ENCODE peak calls at places on chromosomes 7 and 10, in five cellular contexts. P is neural progenitor cell, M is uterus, J is testis, L is SK-N-SH. Q is an unnamed sample. For H3K4me1, the result is how much of the 10 kb centered on the place peaks cover.

GRCh38 chr10:110212119-110213006 is 5.0 kb downstream of the MXI1 start:
- DNase-seq in P (no peak), M (no peak), J (peak), L (no peak), Q (no peak)

GRCh38 chr10:24310104-24310503 is 101.2 kb downstream of the KIAA1217 start:
- DNase-seq in P (no peak), M (no peak), J (no peak), L (no peak), Q (no peak)

GRCh38 chr10:33229944-33230267 is 104.6 kb downstream of the NRP1 start:
- DNase-seq in P (no peak), M (no peak), J (no peak), L (no peak), Q (no peak)

GRCh38 chr10:98460837-98461499 is 14.2 kb upstream of the HPS1 start:
- DNase-seq in P (no peak), M (peak), J (peak), L (peak), Q (peak)

GRCh38 chr10:31707578-31708411 is 220.8 kb downstream of the ARHGAP12 start:
- DNase-seq in P (peak), M (peak), J (peak), L (no peak), Q (no peak)

GRCh38 chr7:78780560-78780959 is 672.9 kb downstream of the MAGI2 start:
- DNase-seq in P (no peak), M (no peak), J (no peak), L (no peak), Q (no peak)

GRCh38 chr7:74185636-74186035 is 11.5 kb downstream of the EIF4H start:
- DNase-seq in P (no peak), M (no peak), J (no peak), L (no peak), Q (no peak)

GRCh38 chr10:99993994-99994689 is 15.6 kb downstream of the DNMBP start:
- DNase-seq in P (no peak), M (no peak), J (peak), L (no peak), Q (no peak)

GRCh38 chr10:7625836-7626235 is 40.9 kb downstream of the ITIH5 start:
- DNase-seq in P (no peak), M (peak), J (no peak), L (no peak), Q (no peak)

GRCh38 chr10:6743291-6743849 is 163.3 kb upstream of the PRKCQ start:
- DNase-seq in P (no peak), M (no peak), J (no peak), L (no peak), Q (no peak)

GRCh38 chr7:36185092-36185491 is 32.0 kb downstream of the EEPD1 start:
- DNase-seq in P (no peak), M (no peak), J (no peak), L (no peak), Q (no peak)
- H3K4me1 ChIP-seq in P (under half), M (under half), J (under half), L (under half), Q (under half)

GRCh38 chr7:17939670-17940301 is 508 bp downstream of the SNX13 start:
- DNase-seq in P (peak), M (no peak), J (peak), L (peak), Q (peak)

GRCh38 chr7:17936321-17936720 is 4.0 kb downstream of the SNX13 start:
- DNase-seq in P (no peak), M (no peak), J (no peak), L (no peak), Q (no peak)

GRCh38 chr7:17934612-17935247 is 5.6 kb downstream of the SNX13 start:
- DNase-seq in P (no peak), M (no peak), J (no peak), L (no peak), Q (no peak)

GRCh38 chr7:17939111-17939669 is 1.1 kb downstream of the SNX13 start:
- DNase-seq in P (no peak), M (no peak), J (no peak), L (no peak), Q (no peak)

DNA sequence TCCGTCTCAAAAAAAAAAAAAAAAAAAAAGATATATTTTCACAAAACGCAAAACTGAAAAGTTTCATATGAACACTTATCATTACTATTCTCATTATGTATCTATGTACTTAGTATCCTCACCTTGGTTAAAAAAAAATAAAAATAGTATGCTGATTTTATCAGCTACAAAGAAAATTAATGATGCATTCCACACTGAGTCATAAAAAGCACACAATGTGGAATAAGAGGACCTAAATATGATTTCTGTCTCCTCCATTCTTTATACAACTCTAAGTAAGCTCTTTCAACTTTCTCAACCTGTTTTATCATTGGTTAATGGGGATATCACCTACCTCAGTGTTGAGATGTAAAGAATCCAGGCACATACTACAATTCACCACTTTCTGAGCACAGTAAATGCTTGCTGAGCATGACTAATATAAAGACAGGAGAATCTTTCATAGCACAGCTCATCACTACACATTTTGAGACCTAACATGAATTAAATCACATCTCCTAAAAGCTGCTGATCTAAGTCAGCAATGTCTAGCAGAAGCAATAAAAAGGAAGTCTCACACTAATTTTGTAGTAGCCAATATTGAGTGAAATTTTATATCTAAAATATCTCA is 2.7 kb downstream of the SNX13 start:
- DNase-seq in P (no peak), M (no peak), J (no peak), L (no peak), Q (no peak)
- H3K4me1 ChIP-seq in P (under half), M (under half), J (under half), L (under half), Q (under half)

GRCh38 chr7:142806021-142806353 is 35.2 kb downstream of the PRSS2 start:
- DNase-seq in P (no peak), M (no peak), J (no peak), L (no peak), Q (no peak)
- H3K4me1 ChIP-seq in P (under half), M (under half), J (under half), L (under half), Q (under half)

DNA sequence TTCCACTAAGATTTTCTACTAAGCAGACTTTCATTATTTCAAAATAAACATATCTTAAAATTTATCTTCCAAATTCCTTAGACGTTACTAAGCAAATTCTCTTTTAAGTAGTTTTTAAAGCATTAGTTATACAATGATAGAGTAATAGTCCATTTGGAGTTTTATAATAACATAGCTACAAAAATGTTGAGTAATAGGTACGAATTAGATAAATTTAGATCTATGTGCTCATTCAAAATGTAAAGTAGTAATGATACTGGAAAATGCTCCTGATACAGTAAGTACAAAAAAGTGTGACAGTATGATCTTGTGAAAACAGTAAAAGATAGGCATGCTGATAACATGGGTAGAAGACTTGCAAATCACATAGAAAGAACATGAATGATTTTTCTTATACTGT is 4.5 kb downstream of the DMTF1 start:
- DNase-seq in P (no peak), M (no peak), J (no peak), L (no peak), Q (no peak)
- H3K4me1 ChIP-seq in P (under half), M (under half), J (under half), L (under half), Q (under half)

GRCh38 chr10:1424648-1425047 is 312.7 kb downstream of the ADARB2 start:
- DNase-seq in P (no peak), M (no peak), J (no peak), L (no peak), Q (no peak)
- H3K4me1 ChIP-seq in P (under half), M (under half), J (under half), L (under half), Q (under half)

GRCh38 chr10:1056326-1057105 is at the start of gene WDR37:
- DNase-seq in P (peak), M (peak), J (peak), L (peak), Q (peak)
- H3K4me1 ChIP-seq in P (under half), M (under half), J (under half), L (under half), Q (under half)

GRCh38 chr7:36746347-36746746 is 22.1 kb upstream of the AOAH start:
- DNase-seq in P (no peak), M (no peak), J (peak), L (no peak), Q (no peak)

GRCh38 chr7:36747251-36747968 is 23.1 kb upstream of the AOAH start:
- DNase-seq in P (no peak), M (no peak), J (no peak), L (no peak), Q (no peak)

GRCh38 chr7:36739351-36739750 is 15.1 kb upstream of the AOAH start:
- DNase-seq in P (no peak), M (no peak), J (no peak), L (no peak), Q (no peak)

GRCh38 chr7:36747969-36748574 is 23.8 kb upstream of the AOAH start:
- DNase-seq in P (no peak), M (no peak), J (no peak), L (no peak), Q (no peak)

GRCh38 chr7:36742911-36743775 is 18.8 kb upstream of the AOAH start:
- DNase-seq in P (no peak), M (no peak), J (peak), L (no peak), Q (no peak)
- H3K4me1 ChIP-seq in P (under half), M (under half), J (under half), L (under half), Q (under half)